ENCODE peak calls at places on chromosomes 5 and 9, in eight cellular contexts. J, G, U, K, X, D, E and C are unnamed samples. For H3K27me3, the result is how much of the 10 kb centered on the place peaks cover.

GRCh38 chr9:114771901-114772300 is 33.9 kb downstream of the TNFSF15 start:
- DNase-seq in J (peak), G (no peak), U (peak), K (no peak), X (no peak), D (peak), E (no peak), C (no peak)

GRCh38 chr5:120532835-120533234 is 68.7 kb downstream of the PRR16 start:
- DNase-seq in J (no peak), G (peak), U (no peak), K (peak), X (no peak), D (no peak), E (no peak), C (no peak)

GRCh38 chr9:134365791-134366222 is 39.6 kb downstream of the RXRA start:
- DNase-seq in J (peak), G (no peak), U (no peak), K (peak), X (peak), D (peak), E (no peak), C (peak)

GRCh38 chr9:17807670-17808282 is 228.9 kb downstream of the SH3GL2 start:
- DNase-seq in J (no peak), G (no peak), U (no peak), K (no peak), X (peak), D (no peak), E (no peak), C (no peak)

GRCh38 chr5:112918679-112919078 is 3.3 kb downstream of the REEP5 start:
- DNase-seq in J (no peak), G (no peak), U (no peak), K (no peak), X (no peak), D (no peak), E (peak), C (peak)

GRCh38 chr9:97109194-97109811 is 70.4 kb upstream of the CTSV start:
- DNase-seq in J (peak), G (peak), U (peak), K (peak), X (peak), D (peak), E (peak), C (peak)

GRCh38 chr5:109921735-109922395 is 232.1 kb downstream of the MAN2A1 start:
- DNase-seq in J (no peak), G (no peak), U (no peak), K (no peak), X (no peak), D (no peak), E (no peak), C (no peak)

GRCh38 chr9:137294684-137295312 is 7.3 kb downstream of the NRARP start:
- DNase-seq in J (peak), G (no peak), U (peak), K (peak), X (peak), D (peak), E (peak), C (peak)

GRCh38 chr9:109317979-109318671 is 2.7 kb downstream of the EPB41L4B start:
- DNase-seq in J (peak), G (no peak), U (peak), K (peak), X (no peak), D (no peak), E (no peak), C (peak)

GRCh38 chr9:93185261-93186150 is 1.6 kb downstream of the WNK2 start:
- DNase-seq in J (no peak), G (no peak), U (peak), K (no peak), X (no peak), D (no peak), E (no peak), C (no peak)
- H3K27me3 ChIP-seq in J (under half), G (under half), U (under half), K (half or more), X (under half), D (under half), E (half or more), C (under half)

GRCh38 chr9:36036780-36037579 is at the start of gene RECK:
- DNase-seq in J (peak), G (peak), U (peak), K (peak), X (peak), D (peak), E (peak), C (peak)

GRCh38 chr9:36034234-36034633 is 2.5 kb upstream of the RECK start:
- DNase-seq in J (no peak), G (no peak), U (no peak), K (no peak), X (no peak), D (no peak), E (no peak), C (no peak)

GRCh38 chr9:36034911-36035490 is 1.7 kb upstream of the RECK start:
- DNase-seq in J (no peak), G (no peak), U (no peak), K (no peak), X (no peak), D (peak), E (peak), C (no peak)

GRCh38 chr9:36037580-36038169 is 962 bp downstream of the RECK start:
- DNase-seq in J (peak), G (no peak), U (no peak), K (no peak), X (peak), D (peak), E (no peak), C (no peak)

DNA sequence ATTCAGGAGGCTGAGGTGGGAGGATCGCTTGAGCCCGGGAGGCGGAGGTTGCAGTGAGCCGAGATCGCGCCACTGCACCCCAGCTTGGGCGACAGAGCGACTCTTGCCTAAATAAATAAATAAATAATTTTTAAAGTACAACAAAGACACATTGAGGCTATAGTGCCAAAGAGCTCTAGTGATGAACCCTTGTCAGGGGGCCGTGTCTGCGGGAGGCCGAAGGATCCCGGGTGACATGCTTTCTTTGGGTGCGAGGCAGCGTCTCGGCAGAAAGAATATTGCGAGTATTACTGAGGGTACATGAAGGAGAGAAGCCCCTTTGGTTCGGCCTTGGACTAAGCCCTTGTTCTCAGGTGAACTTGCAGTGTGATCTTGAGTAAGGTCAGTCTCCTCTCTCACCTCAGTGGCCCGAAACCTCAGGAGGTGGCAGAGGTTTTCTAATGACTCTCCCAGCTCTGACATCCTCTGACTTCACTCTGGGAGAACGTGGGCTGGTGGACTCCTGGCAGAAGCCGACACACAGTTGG is 397 bp upstream of the RECK start:
- DNase-seq in J (no peak), G (no peak), U (no peak), K (no peak), X (no peak), D (no peak), E (no peak), C (no peak)
- H2AFZ ChIP-seq in J (peak), G (peak), U (peak), K (peak), X (no peak), D (peak), E (peak), C (peak)

DNA sequence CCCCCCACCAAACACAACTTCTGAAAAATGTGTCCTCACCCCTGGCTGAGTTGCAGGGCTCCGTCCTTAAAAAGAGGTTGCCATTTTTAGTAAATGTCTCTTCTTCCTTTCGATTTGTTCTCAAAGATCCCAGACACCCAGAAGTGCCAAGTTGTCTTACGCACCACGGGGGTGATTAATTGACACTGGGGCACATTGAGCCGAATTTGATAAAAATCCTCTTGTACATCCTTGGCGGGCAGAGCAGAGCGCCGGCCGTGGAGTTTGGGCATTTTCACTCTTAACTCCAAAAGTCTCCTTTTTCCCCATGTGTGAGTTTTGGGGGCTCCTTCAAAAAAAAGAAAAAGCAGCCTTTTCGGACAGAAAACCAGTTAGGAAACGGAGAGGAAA is 4.5 kb downstream of the LMX1B start:
- DNase-seq in J (peak), G (no peak), U (no peak), K (no peak), X (no peak), D (no peak), E (no peak), C (no peak)
- H3K27me3 ChIP-seq in J (under half), G (under half), U (under half), K (half or more), X (half or more), D (under half), E (half or more), C (half or more)

DNA sequence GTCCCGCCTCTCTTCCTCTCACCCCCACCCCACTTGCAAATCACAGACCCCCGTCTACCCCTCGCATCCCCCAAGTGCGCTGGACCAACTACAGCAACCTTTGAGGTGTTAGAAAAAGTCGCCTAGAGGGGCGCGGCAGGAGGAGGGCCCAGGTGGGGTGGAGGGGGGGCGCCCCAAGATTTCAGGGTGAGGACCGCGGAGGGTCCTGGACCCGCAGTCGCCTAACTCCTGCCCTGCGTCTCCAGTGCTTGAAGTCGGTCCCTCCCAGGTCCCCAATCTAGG is 381 bp upstream of the EGFLAM start:
- DNase-seq in J (no peak), G (no peak), U (no peak), K (no peak), X (peak), D (no peak), E (no peak), C (no peak)
- H2AFZ ChIP-seq in J (no peak), G (no peak), U (no peak), K (peak), X (peak), D (no peak), E (no peak), C (no peak)

GRCh38 chr9:130284690-130285089 is 19.1 kb downstream of the HMCN2 start:
- DNase-seq in J (no peak), G (no peak), U (no peak), K (no peak), X (no peak), D (no peak), E (no peak), C (no peak)

GRCh38 chr9:130282000-130282700 is 16.6 kb downstream of the HMCN2 start:
- DNase-seq in J (no peak), G (no peak), U (no peak), K (no peak), X (no peak), D (peak), E (no peak), C (no peak)

GRCh38 chr9:130285271-130285670 is 19.7 kb downstream of the HMCN2 start:
- DNase-seq in J (no peak), G (no peak), U (no peak), K (no peak), X (no peak), D (no peak), E (no peak), C (no peak)

GRCh38 chr9:130284249-130284625 is 18.7 kb downstream of the HMCN2 start:
- DNase-seq in J (no peak), G (no peak), U (no peak), K (no peak), X (no peak), D (no peak), E (no peak), C (no peak)

GRCh38 chr9:130283514-130284248 is 18.1 kb downstream of the HMCN2 start:
- DNase-seq in J (no peak), G (no peak), U (no peak), K (no peak), X (no peak), D (no peak), E (no peak), C (no peak)
- H3K27me3 ChIP-seq in J (under half), G (under half), U (under half), K (under half), X (under half), D (under half), E (half or more), C (under half)

DNA sequence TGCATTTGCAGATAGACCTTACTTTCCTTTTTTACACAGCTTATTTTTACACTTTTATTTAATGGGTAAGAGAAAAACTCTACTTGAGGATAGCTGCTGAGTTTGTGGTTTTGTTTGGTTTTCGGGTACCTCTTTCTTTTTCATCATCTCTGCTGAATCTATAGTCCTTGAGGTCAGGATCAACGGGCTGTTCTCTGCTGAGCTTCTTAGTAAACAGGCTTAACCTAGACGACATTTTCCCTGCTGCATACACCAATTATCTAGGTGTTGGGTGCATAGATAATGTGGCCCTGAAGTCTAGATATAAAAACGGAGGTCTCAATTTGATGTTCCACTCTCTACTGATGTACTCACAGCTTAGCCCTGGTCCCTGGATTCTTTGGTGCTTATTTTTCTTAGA is 138.2 kb upstream of the ZNF366 start:
- DNase-seq in J (no peak), G (no peak), U (no peak), K (no peak), X (no peak), D (no peak), E (no peak), C (no peak)
- H2AFZ ChIP-seq in J (no peak), G (no peak), U (no peak), K (no peak), X (no peak), D (no peak), E (no peak), C (no peak)

GRCh38 chr5:1875843-1876671 is 6.7 kb downstream of the IRX4 start:
- DNase-seq in J (no peak), G (no peak), U (no peak), K (peak), X (no peak), D (no peak), E (no peak), C (no peak)
- H3K27me3 ChIP-seq in J (under half), G (under half), U (under half), K (half or more), X (half or more), D (half or more), E (half or more), C (half or more)

DNA sequence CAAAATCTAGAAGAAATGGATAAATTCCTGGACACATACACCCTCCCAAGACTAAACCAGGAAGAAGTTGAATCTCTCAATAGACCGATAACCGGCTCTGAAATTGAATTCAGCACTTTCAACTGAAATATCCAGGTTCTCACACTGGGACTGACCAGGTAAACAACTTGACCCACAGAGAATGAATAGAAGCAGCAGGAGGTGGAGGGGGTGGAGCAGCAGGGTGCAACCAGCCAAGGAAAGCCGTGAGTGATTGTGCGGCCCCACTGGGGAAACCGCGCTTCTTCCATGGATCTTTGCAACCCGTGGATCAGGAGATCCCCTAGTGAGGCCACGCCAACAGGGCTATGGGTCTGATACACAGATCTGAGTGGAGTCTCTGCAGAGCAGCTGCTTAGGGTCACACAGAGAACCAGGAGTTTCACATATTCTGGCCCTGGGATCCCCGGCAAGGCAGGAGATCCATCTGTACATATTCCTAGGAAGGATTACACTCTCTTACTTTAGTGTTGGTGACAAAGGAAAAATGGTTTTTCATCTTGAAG is 181.5 kb downstream of the SLCO4C1 start:
- DNase-seq in J (no peak), G (no peak), U (no peak), K (no peak), X (no peak), D (no peak), E (no peak), C (no peak)
- H2AFZ ChIP-seq in J (no peak), G (no peak), U (no peak), K (no peak), X (no peak), D (no peak), E (no peak), C (no peak)

DNA sequence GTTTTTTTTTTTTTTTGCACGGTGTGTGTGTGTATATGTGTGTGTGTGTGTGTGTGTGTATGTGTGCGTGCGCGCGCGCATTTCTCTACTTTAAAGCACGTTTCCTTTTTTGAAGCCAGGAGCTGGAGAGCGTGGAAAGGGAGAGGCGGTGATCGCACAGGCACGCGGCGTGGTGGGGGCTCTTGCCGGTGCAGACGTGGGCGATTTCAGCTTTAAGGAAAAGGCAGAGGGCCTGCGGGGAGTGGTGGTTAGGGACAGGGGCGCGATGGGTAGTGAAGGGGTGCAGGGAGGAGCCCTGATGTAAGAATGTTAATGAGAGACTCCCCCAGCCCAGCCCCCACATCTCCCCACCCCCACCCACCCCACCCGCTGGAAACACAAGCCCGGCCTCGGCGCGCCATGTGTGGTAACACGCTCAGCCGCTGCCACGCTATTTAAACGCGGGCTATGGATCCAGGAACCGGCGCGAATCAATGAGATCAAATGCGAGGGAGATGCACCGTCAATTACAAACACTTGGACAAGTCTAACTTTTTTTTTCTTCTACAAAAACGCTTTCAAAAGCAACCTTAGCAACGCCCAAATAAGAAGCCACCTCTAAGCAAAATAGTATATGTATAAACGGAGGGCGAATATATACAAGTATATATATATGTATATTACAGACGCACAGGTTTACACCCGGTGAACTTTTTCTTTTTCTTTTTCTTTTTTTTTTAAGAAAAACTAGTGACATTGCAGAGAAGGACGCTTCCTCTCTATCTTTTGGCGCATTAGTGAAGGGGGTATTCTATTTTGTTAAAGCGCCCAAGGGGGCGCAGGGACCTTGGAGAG is at the start of gene NPR3:
- DNase-seq in J (no peak), G (no peak), U (peak), K (peak), X (peak), D (peak), E (peak), C (peak)
- H3K27me3 ChIP-seq in J (under half), G (under half), U (under half), K (half or more), X (half or more), D (under half), E (under half), C (under half)

DNA sequence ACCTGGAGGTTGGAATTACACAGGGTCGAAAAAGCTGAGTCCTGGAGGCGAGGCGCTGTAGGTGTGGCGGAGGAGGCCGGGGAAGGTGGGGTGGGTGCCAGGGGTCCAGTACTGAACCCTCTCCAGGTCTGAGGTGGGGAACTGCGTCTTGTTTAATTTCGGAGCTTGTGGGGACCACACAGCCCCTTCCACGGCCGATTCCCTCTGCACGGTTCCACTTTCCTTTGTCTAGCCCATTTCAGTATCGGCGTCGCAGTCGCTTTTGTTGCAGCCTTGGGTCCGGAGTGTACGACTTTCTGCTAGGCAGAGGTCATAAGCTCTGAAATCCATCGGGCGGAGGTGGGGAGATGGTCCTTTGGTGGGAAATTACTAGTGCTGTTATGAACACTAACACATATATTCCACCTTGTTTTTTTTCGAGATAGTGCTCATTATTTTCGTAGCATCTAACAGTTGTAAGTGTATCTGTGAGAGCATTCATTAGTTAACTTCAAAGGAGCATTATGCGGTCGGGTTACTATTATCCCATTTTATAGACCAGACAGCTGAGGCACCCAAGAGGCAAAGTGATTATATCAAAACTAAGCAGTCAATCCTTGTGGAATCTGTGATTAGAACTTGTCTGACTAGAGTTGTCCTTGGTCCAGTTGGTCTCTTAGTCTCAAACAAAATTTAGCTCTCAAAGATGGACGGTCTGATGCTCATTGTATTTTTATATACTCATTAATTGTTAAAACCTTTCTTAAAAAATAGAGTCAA is 737 bp downstream of the RNF180 start:
- DNase-seq in J (no peak), G (no peak), U (peak), K (peak), X (no peak), D (no peak), E (no peak), C (no peak)
- H2AFZ ChIP-seq in J (peak), G (no peak), U (peak), K (peak), X (peak), D (peak), E (peak), C (peak)